ENCODE peak calls at places on chromosomes 12 and 14, in four cellular contexts. S, C, E and L are unnamed samples.
A peak's percentile ranks its signal among the peaks of the same experiment; 100 is the strongest.

GRCh38 chr12:25089738-25090137 is 105.2 kb downstream of the DNAI7 start:
- DNase-seq in S (no peak), C (no peak), E (no peak), L (no peak)

GRCh38 chr12:121781751-121782615 is 11.5 kb downstream of the RHOF start:
- DNase-seq in S (peak; percentile 68), C (no peak), E (no peak), L (peak; percentile 74)

GRCh38 chr12:117207675-117208074 is 17.4 kb upstream of the FBXO21 start:
- DNase-seq in S (no peak), C (no peak), E (no peak), L (no peak)

GRCh38 chr12:111446044-111446581 is 40.4 kb downstream of the SH2B3 start:
- DNase-seq in S (no peak), C (no peak), E (no peak), L (peak; percentile 54)

GRCh38 chr12:54385251-54385914 is 850 bp upstream of the ZNF385A start:
- DNase-seq in S (no peak), C (no peak), E (no peak), L (no peak)

GRCh38 chr14:89108608-89109007 is 284.2 kb downstream of the TTC8 start:
- DNase-seq in S (no peak), C (no peak), E (no peak), L (no peak)

GRCh38 chr14:52563120-52563519 is 10.5 kb downstream of the GPR137C start:
- DNase-seq in S (no peak), C (no peak), E (no peak), L (no peak)

GRCh38 chr12:1864867-1865266 is 44.5 kb downstream of the LRTM2 start:
- DNase-seq in S (no peak), C (no peak), E (no peak), L (no peak)

GRCh38 chr12:15855646-15856045 is 26.5 kb upstream of the STRAP start:
- DNase-seq in S (no peak), C (no peak), E (no peak), L (no peak)

GRCh38 chr14:98114122-98114895 is 1157.7 kb downstream of the BCL11B start:
- DNase-seq in S (no peak), C (no peak), E (no peak), L (no peak)

GRCh38 chr14:29339491-29339890 is 572.9 kb downstream of the FOXG1 start:
- DNase-seq in S (no peak), C (no peak), E (no peak), L (no peak)
- TF ChIP-seq KDM1A in S (no peak), C (no peak), E (no peak), L (no peak)

DNA sequence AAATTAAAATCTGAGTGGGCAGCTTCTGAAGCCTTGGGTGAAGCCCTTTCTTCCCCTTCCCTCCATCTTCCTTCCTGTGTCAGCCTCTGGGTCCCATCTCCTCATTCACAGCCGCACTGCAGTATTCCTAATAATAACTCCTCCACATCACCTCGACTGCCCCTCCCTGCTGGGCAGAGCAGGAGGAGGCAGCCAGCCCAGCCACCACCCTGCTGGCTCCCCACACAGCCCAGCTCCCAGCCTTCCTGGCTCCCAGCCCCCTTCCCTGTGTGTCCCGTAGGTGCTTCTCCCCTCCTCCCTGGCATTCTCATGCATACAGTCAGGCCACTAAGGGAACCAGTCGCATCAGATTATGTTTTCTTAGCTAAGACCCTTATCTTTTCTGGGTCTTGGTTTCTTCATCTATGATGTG is 3.7 kb downstream of the IFFO1 start:
- DNase-seq in S (no peak), C (no peak), E (no peak), L (no peak)
- TF ChIP-seq CREB1 in S (no peak), C (no peak), E (no peak), L (no peak)

DNA sequence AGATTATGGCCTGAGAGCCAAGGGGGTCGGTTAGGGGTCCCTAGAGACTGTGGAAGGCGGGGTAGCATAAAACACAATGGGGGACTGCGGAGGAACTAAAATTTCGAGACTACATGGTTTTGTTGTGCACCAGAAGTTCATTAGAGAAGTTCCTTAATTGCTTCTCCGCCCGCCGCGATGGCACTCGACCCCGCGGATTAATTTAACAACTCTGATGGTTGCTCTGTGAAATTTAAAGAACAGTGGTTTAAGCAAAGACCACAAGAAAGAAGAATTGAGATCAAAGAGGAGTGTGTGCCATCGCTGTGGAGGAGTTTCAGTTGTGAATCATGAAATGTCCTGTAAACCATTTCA is 1.4 kb upstream of the CCDC88C start:
- DNase-seq in S (no peak), C (no peak), E (no peak), L (no peak)
- TF ChIP-seq KDM1A in S (no peak), C (no peak), E (no peak), L (no peak)

GRCh38 chr12:84804691-84805473 is 107.7 kb downstream of the SLC6A15 start:
- DNase-seq in S (no peak), C (no peak), E (no peak), L (no peak)
- TF ChIP-seq CREB1 in S (no peak), C (no peak), E (no peak), L (no peak)

GRCh38 chr14:69716483-69717187 is 50.3 kb upstream of the SRSF5 start:
- DNase-seq in S (no peak), C (no peak), E (no peak), L (no peak)

GRCh38 chr14:69713127-69713800 is 53.7 kb upstream of the SRSF5 start:
- DNase-seq in S (no peak), C (no peak), E (no peak), L (no peak)

GRCh38 chr14:69713976-69714716 is 52.8 kb upstream of the SRSF5 start:
- DNase-seq in S (peak; percentile 85), C (no peak), E (no peak), L (no peak)

GRCh38 chr14:69712637-69713088 is 54.3 kb upstream of the SRSF5 start:
- DNase-seq in S (no peak), C (no peak), E (no peak), L (no peak)

GRCh38 chr14:69715725-69716482 is 51.0 kb upstream of the SRSF5 start:
- DNase-seq in S (no peak), C (no peak), E (no peak), L (no peak)
- TF ChIP-seq KDM1A in S (no peak), C (no peak), E (no peak), L (no peak)

GRCh38 chr12:10364839-10365681 is 24.8 kb downstream of the KLRK1 start:
- DNase-seq in S (peak; percentile 53), C (no peak), E (peak; percentile 53), L (no peak)
- TF ChIP-seq CREB1 in S (no peak), C (no peak), E (no peak), L (no peak)

GRCh38 chr14:35352274-35353233 is 52.0 kb downstream of the NFKBIA start:
- DNase-seq in S (no peak), C (no peak), E (no peak), L (no peak)
- TF ChIP-seq KDM1A in S (no peak), C (no peak), E (no peak), L (no peak)

GRCh38 chr12:31325524-31325875 is 450 bp downstream of the SINHCAF start:
- DNase-seq in S (no peak), C (no peak), E (no peak), L (peak; percentile 19)
- TF ChIP-seq CREB1 in S (no peak), C (no peak), E (no peak), L (no peak)

GRCh38 chr14:100031506-100032281 is 33.5 kb upstream of the EVL start:
- DNase-seq in S (no peak), C (no peak), E (no peak), L (no peak)
- TF ChIP-seq KDM1A in S (no peak), C (no peak), E (no peak), L (no peak)

DNA sequence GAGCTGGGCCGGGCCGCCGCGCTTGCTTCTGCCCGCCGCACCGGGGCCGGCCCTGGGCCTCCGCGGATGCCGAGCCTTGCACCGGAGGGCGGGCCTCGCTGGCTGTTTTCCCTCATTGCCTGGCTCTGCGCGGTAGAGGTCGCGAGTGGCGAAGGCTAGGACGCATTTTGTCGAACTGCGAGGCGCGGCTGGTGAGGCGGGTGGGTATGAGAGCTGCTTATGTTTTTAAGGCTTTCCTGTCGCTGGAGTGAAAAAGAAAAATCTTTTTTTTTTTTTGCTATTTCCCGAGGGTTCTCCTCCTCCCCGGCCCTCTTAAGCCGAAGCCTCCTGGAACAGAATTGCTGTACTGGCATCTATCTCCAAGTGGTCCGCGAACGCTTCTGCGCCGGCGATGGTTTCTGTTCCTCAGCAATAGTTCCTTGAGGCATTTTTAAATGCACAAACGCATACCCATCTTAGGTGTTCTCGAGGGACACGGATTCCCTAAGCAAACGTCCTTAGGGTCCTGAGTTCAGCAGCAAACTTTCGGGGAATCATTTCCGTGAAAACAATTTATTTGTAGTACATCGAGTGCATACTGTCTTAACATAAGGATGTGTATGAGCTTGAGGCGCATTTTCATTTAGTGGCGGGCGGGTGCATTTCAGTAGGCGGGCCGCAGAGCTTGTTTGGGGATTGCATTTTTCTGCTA is 631 bp downstream of the RESF1 start:
- DNase-seq in S (peak; percentile 17), C (no peak), E (peak; percentile 48), L (peak; percentile 82)
- TF ChIP-seq CREB1 in S (no peak), C (no peak), E (no peak), L (no peak)